ENCODE peak calls at places on chromosomes 2 and 18, in eight cellular contexts. G is HepG2, L is SJSA1, D is body of pancreas, F is ovary, H is mammary epithelial cell, N is neural progenitor cell, Q is Panc1. E is an unnamed sample.

GRCh38 chr18:32879497-32879896 is 106.7 kb upstream of the KLHL14 start:
- DNase-seq in G (peak; percentile 2), L (no peak), D (no peak), F (no peak), H (no peak), N (peak; percentile 79), Q (no peak), E (no peak)

GRCh38 chr2:20618886-20619521 is 31.9 kb downstream of the HS1BP3 start:
- DNase-seq in G (no peak), L (no peak), D (peak; percentile 12), F (peak; percentile 45), H (no peak), N (no peak), Q (no peak), E (no peak)

GRCh38 chr2:18311413-18311812 is 249.0 kb downstream of the RDH14 start:
- DNase-seq in G (peak; percentile 10), L (peak; percentile 53), D (peak; percentile 14), F (no peak), H (no peak), N (no peak), Q (no peak), E (no peak)

GRCh38 chr2:201644001-201644400 is 698 bp upstream of the TMEM237 start:
- DNase-seq in G (no peak), L (peak; percentile 16), D (peak; percentile 27), F (peak; percentile 53), H (peak; percentile 40), N (peak; percentile 28), Q (no peak), E (no peak)

GRCh38 chr18:32244863-32245262 is 55.0 kb downstream of the MEP1B start:
- DNase-seq in G (no peak), L (no peak), D (no peak), F (no peak), H (no peak), N (no peak), Q (no peak), E (no peak)

GRCh38 chr2:60483400-60483799 is 70.1 kb downstream of the BCL11A start:
- DNase-seq in G (no peak), L (peak; percentile 59), D (no peak), F (no peak), H (no peak), N (no peak), Q (no peak), E (no peak)

GRCh38 chr18:24985616-24986015 is 366.4 kb downstream of the ZNF521 start:
- DNase-seq in G (no peak), L (no peak), D (no peak), F (no peak), H (no peak), N (no peak), Q (no peak), E (no peak)

GRCh38 chr2:69816923-69817542 is 12.4 kb upstream of the GMCL1 start:
- DNase-seq in G (peak; percentile 94), L (peak; percentile 69), D (peak; percentile 84), F (peak; percentile 46), H (peak; percentile 77), N (peak; percentile 87), Q (peak; percentile 75), E (peak; percentile 97)

GRCh38 chr2:152682663-152683062 is 34.6 kb downstream of the PRPF40A start:
- DNase-seq in G (peak; percentile 3), L (no peak), D (no peak), F (no peak), H (no peak), N (no peak), Q (no peak), E (no peak)

GRCh38 chr2:129587426-129588064 is 391.9 kb upstream of the RAB6C start:
- DNase-seq in G (no peak), L (no peak), D (no peak), F (no peak), H (no peak), N (peak; percentile 31), Q (no peak), E (no peak)

GRCh38 chr2:23445450-23445868 is 60.5 kb downstream of the KLHL29 start:
- DNase-seq in G (no peak), L (peak; percentile 50), D (no peak), F (no peak), H (peak; percentile 83), N (no peak), Q (peak; percentile 33), E (no peak)

GRCh38 chr2:9325428-9325827 is 97.9 kb downstream of the ITGB1BP1 start:
- DNase-seq in G (no peak), L (no peak), D (no peak), F (no peak), H (no peak), N (no peak), Q (no peak), E (no peak)

GRCh38 chr2:231673348-231673770 is 35.0 kb upstream of the PTMA start:
- DNase-seq in G (peak; percentile 84), L (peak; percentile 77), D (no peak), F (peak; percentile 61), H (no peak), N (peak; percentile 78), Q (no peak), E (no peak)

GRCh38 chr18:46946656-46947282 is 29.4 kb downstream of the KATNAL2 start:
- DNase-seq in G (no peak), L (peak; percentile 39), D (peak; percentile 78), F (peak; percentile 77), H (peak; percentile 89), N (peak; percentile 97), Q (no peak), E (peak; percentile 94)

GRCh38 chr18:75156139-75156750 is 52.7 kb downstream of the PTGR3 start:
- DNase-seq in G (no peak), L (no peak), D (no peak), F (no peak), H (no peak), N (no peak), Q (no peak), E (peak; percentile 42)

GRCh38 chr2:234187646-234188174 is 137.2 kb downstream of the SPP2 start:
- DNase-seq in G (no peak), L (no peak), D (no peak), F (no peak), H (no peak), N (no peak), Q (no peak), E (no peak)

GRCh38 chr2:9975328-9975727 is 23.8 kb downstream of the GRHL1 start:
- DNase-seq in G (no peak), L (peak; percentile 70), D (peak; percentile 80), F (no peak), H (no peak), N (no peak), Q (peak; percentile 63), E (no peak)

GRCh38 chr2:2112416-2113131 is 218.5 kb downstream of the MYT1L start:
- DNase-seq in G (no peak), L (no peak), D (no peak), F (no peak), H (no peak), N (peak; percentile 33), Q (no peak), E (no peak)
- H3K9me3 ChIP-seq in G (no peaks in the 10 kb centered on the region), L (no peaks in the 10 kb centered on the region), D (no peaks in the 10 kb centered on the region), F (no peaks in the 10 kb centered on the region), H (peaks cover 19% of the 10 kb centered on the region), N (no peaks in the 10 kb centered on the region), Q (no peaks in the 10 kb centered on the region), E (no peaks in the 10 kb centered on the region)

GRCh38 chr2:239329284-239329971 is 71.4 kb downstream of the HDAC4 start:
- DNase-seq in G (no peak), L (no peak), D (no peak), F (peak; percentile 70), H (no peak), N (no peak), Q (no peak), E (no peak)

GRCh38 chr2:239330836-239331235 is 70.0 kb downstream of the HDAC4 start:
- DNase-seq in G (no peak), L (no peak), D (no peak), F (no peak), H (no peak), N (no peak), Q (no peak), E (no peak)

GRCh38 chr2:239331560-239331959 is 69.3 kb downstream of the HDAC4 start:
- DNase-seq in G (no peak), L (no peak), D (no peak), F (no peak), H (no peak), N (no peak), Q (no peak), E (no peak)

GRCh38 chr2:239328306-239329191 is 72.3 kb downstream of the HDAC4 start:
- DNase-seq in G (no peak), L (no peak), D (peak; percentile 53), F (peak; percentile 92), H (no peak), N (peak; percentile 32), Q (no peak), E (no peak)

GRCh38 chr2:239329972-239330572 is 70.7 kb downstream of the HDAC4 start:
- DNase-seq in G (no peak), L (no peak), D (peak; percentile 66), F (peak; percentile 70), H (no peak), N (no peak), Q (no peak), E (no peak)
- H3K4me1 ChIP-seq in G (peaks cover 6% of the 10 kb centered on the region), L (peaks cover 8% of the 10 kb centered on the region), D (peaks cover 37% of the 10 kb centered on the region), F (peaks cover 20% of the 10 kb centered on the region), H (peaks cover 8% of the 10 kb centered on the region), N (peaks cover 11% of the 10 kb centered on the region), Q (peaks cover 12% of the 10 kb centered on the region), E (peaks cover 71% of the 10 kb centered on the region)

GRCh38 chr2:226179010-226179409 is 620.6 kb downstream of the IRS1 start:
- DNase-seq in G (no peak), L (no peak), D (no peak), F (no peak), H (peak; percentile 70), N (no peak), Q (no peak), E (no peak)
- H3K9me3 ChIP-seq in G (peaks cover 27% of the 10 kb centered on the region), L (no peaks in the 10 kb centered on the region), D (no peaks in the 10 kb centered on the region), F (no peaks in the 10 kb centered on the region), H (peaks cover 48% of the 10 kb centered on the region), N (peaks cover 4% of the 10 kb centered on the region), Q (peaks cover 28% of the 10 kb centered on the region), E (peaks cover 9% of the 10 kb centered on the region)

GRCh38 chr2:101125799-101126198 is 25.4 kb downstream of the TBC1D8 start:
- DNase-seq in G (no peak), L (no peak), D (no peak), F (no peak), H (peak; percentile 16), N (no peak), Q (no peak), E (no peak)

GRCh38 chr2:101124061-101124460 is 27.1 kb downstream of the TBC1D8 start:
- DNase-seq in G (peak; percentile 22), L (peak; percentile 79), D (no peak), F (no peak), H (peak; percentile 19), N (no peak), Q (no peak), E (no peak)

GRCh38 chr2:101124684-101125366 is 26.4 kb downstream of the TBC1D8 start:
- DNase-seq in G (peak; percentile 96), L (peak; percentile 99), D (peak; percentile 80), F (no peak), H (peak; percentile 95), N (no peak), Q (peak; percentile 98), E (no peak)

GRCh38 chr2:101127319-101128056 is 23.7 kb downstream of the TBC1D8 start:
- DNase-seq in G (no peak), L (no peak), D (no peak), F (no peak), H (peak; percentile 14), N (no peak), Q (no peak), E (no peak)

DNA sequence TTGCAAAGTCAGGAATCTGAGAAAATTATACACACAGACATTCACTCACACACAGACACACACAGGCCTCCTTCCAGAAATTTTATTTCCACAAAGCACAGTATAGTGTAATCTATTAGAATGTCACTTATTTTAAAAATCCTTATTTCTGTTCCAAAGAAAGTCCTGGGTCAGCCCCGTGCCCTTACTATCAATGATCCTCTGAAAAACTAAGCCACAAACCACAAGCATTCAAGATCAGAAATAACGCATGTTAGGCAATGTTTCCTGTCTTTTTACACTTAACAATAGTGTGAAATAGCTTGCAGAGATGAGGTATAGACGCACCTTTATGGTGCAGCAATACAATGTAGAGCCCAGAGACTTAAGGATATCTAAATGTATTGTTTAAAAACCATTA is 25.8 kb downstream of the TBC1D8 start:
- DNase-seq in G (peak; percentile 53), L (no peak), D (no peak), F (no peak), H (peak; percentile 59), N (no peak), Q (no peak), E (no peak)
- H3K4me1 ChIP-seq in G (peaks cover 100% of the 10 kb centered on the region), L (peaks cover 84% of the 10 kb centered on the region), D (peaks cover 92% of the 10 kb centered on the region), F (peaks cover 15% of the 10 kb centered on the region), H (peaks cover 61% of the 10 kb centered on the region), N (no peaks in the 10 kb centered on the region), Q (peaks cover 96% of the 10 kb centered on the region), E (peaks cover 51% of the 10 kb centered on the region)

E was measured in esophagus muscularis mucosa.